ENCODE peak calls at places on chromosomes 6 and 20, in nine cellular contexts. V, Z, O, I, L, P, U, W and C are unnamed samples.

GRCh38 chr20:24950836-24951525 is 1.9 kb downstream of the CST7 start:
- DNase-seq in V (no peak), Z (no peak), O (no peak), I (no peak), L (no peak), P (peak), U (no peak), W (no peak), C (no peak)

GRCh38 chr6:89290401-89291155 is 24.5 kb downstream of the GABRR2 start:
- DNase-seq in V (no peak), Z (no peak), O (no peak), I (no peak), L (no peak), P (no peak), U (no peak), W (no peak), C (no peak)

GRCh38 chr20:51084598-51084997 is 61.7 kb upstream of the KCNG1 start:
- DNase-seq in V (no peak), Z (no peak), O (no peak), I (no peak), L (no peak), P (no peak), U (no peak), W (no peak), C (no peak)

GRCh38 chr20:13821876-13822275 is 37.0 kb downstream of the NDUFAF5 start:
- DNase-seq in V (peak), Z (peak), O (peak), I (no peak), L (peak), P (no peak), U (no peak), W (no peak), C (no peak)

GRCh38 chr6:56570434-56571359 is 72.0 kb downstream of the DST start:
- DNase-seq in V (peak), Z (no peak), O (peak), I (no peak), L (no peak), P (no peak), U (peak), W (no peak), C (no peak)

GRCh38 chr6:163554663-163555062 is 140.1 kb downstream of the QKI start:
- DNase-seq in V (peak), Z (peak), O (peak), I (no peak), L (no peak), P (peak), U (peak), W (no peak), C (no peak)

GRCh38 chr20:23050847-23051627 is 1.6 kb upstream of the THBD start:
- DNase-seq in V (peak), Z (peak), O (peak), I (peak), L (no peak), P (peak), U (peak), W (peak), C (peak)

GRCh38 chr6:121608270-121608669 is 172.8 kb downstream of the GJA1 start:
- DNase-seq in V (peak), Z (no peak), O (no peak), I (no peak), L (no peak), P (no peak), U (no peak), W (no peak), C (no peak)

GRCh38 chr6:131015630-131016263 is 47.3 kb downstream of the EPB41L2 start:
- DNase-seq in V (peak), Z (peak), O (peak), I (peak), L (peak), P (no peak), U (no peak), W (no peak), C (peak)

GRCh38 chr6:31912186-31912585 is 10.3 kb upstream of the ZBTB12 start:
- DNase-seq in V (no peak), Z (no peak), O (no peak), I (no peak), L (no peak), P (no peak), U (no peak), W (no peak), C (no peak)

GRCh38 chr6:127464881-127465459 is 5.8 kb upstream of the KIAA0408 start:
- DNase-seq in V (peak), Z (peak), O (peak), I (peak), L (no peak), P (peak), U (peak), W (peak), C (peak)

GRCh38 chr6:143264996-143265734 is 185.3 kb downstream of the ADAT2 start:
- DNase-seq in V (no peak), Z (no peak), O (no peak), I (no peak), L (no peak), P (no peak), U (no peak), W (no peak), C (no peak)

GRCh38 chr20:33099842-33100538 is 20.5 kb downstream of the BPIFB4 start:
- DNase-seq in V (no peak), Z (peak), O (no peak), I (no peak), L (no peak), P (no peak), U (peak), W (no peak), C (no peak)

GRCh38 chr6:16450285-16450684 is 211.9 kb downstream of the GMPR start:
- DNase-seq in V (peak), Z (no peak), O (peak), I (no peak), L (peak), P (no peak), U (no peak), W (no peak), C (no peak)

GRCh38 chr6:30264731-30265130 is 51.5 kb upstream of the TRIM26 start:
- DNase-seq in V (peak), Z (no peak), O (no peak), I (no peak), L (no peak), P (no peak), U (no peak), W (no peak), C (no peak)
- TF ChIP-seq CTCF in V (no peak), Z (no peak), O (no peak), I (no peak), L (no peak), P (no peak), U (no peak), W (no peak), C (no peak)

DNA sequence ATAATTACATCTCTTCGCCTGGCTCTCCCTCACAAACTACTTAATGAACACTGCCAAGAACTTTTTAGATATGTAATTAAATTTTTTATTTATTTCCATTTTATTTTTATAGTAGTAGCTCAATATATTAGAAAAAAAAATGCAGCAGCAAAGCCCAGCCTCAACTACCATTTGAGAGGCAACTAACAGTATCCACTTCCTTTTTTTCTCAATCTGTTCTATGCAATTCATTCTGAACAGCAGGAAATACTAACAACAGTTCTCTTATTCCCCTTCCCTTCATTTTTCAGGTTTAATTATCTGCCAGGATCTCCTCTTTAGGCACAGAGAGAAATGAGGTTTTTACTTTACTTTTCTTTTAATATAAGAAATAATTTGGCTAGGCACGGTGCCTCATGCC is 112.7 kb downstream of the ZNF217 start:
- DNase-seq in V (no peak), Z (no peak), O (no peak), I (no peak), L (no peak), P (no peak), U (no peak), W (no peak), C (no peak)
- H3K4me3 ChIP-seq in V (no peak), Z (no peak), O (no peak), I (no peak), L (no peak), P (no peak), U (no peak), W (no peak), C (no peak)

GRCh38 chr6:83511901-83512681 is at the start of gene PRSS35:
- DNase-seq in V (peak), Z (peak), O (peak), I (peak), L (no peak), P (peak), U (peak), W (no peak), C (no peak)
- TF ChIP-seq CTCF in V (peak), Z (peak), O (peak), I (peak), L (peak), P (peak), U (peak), W (peak), C (peak)

DNA sequence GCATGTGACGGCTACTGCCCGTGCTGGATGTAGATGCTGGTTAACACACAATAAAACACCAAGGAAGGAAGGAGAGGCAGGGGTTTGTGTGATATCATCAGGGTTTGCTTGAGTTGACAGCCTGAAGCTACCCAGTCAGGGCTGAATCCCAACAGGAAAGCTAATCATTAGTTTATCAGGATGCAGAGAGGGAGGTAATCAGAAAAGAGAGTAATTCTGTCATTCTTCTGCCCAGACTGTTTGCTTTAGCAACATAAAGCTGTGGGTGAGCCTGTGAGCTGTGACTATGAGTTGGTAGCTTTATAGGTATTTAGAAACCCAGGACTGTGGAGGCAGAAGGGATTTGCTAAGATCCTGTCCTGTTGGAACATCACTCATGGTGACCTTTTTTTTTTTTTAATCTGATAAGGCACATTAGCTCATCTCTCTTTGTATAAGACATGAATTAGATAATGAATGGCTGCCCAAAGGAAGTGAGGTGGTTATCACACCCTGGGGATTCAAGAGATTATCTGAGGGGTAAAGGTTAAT is 79.3 kb downstream of the CAP2 start:
- DNase-seq in V (no peak), Z (no peak), O (no peak), I (no peak), L (no peak), P (no peak), U (no peak), W (no peak), C (no peak)
- H3K4me3 ChIP-seq in V (no peak), Z (no peak), O (no peak), I (no peak), L (no peak), P (no peak), U (no peak), W (no peak), C (no peak)

GRCh38 chr6:47646689-47647088 is 51.7 kb upstream of the ADGRF4 start:
- DNase-seq in V (no peak), Z (no peak), O (no peak), I (no peak), L (no peak), P (no peak), U (no peak), W (no peak), C (no peak)
- TF ChIP-seq CTCF in V (no peak), Z (peak), O (no peak), I (no peak), L (no peak), P (no peak), U (no peak), W (no peak), C (no peak)

GRCh38 chr6:99096186-99096585 is 148.4 kb upstream of the FBXL4 start:
- DNase-seq in V (no peak), Z (no peak), O (no peak), I (no peak), L (no peak), P (no peak), U (no peak), W (no peak), C (no peak)
- H3K4me3 ChIP-seq in V (no peak), Z (no peak), O (no peak), I (no peak), L (no peak), P (no peak), U (no peak), W (no peak), C (no peak)

GRCh38 chr6:109396319-109396718 is 14.1 kb upstream of the CD164 start:
- DNase-seq in V (no peak), Z (no peak), O (no peak), I (no peak), L (no peak), P (no peak), U (no peak), W (no peak), C (no peak)

GRCh38 chr6:109393882-109394281 is 11.6 kb upstream of the CD164 start:
- DNase-seq in V (peak), Z (peak), O (no peak), I (no peak), L (no peak), P (no peak), U (no peak), W (no peak), C (no peak)

GRCh38 chr6:109397020-109397419 is 14.8 kb upstream of the CD164 start:
- DNase-seq in V (peak), Z (no peak), O (peak), I (no peak), L (no peak), P (no peak), U (no peak), W (no peak), C (no peak)
- TF ChIP-seq CTCF in V (peak), Z (peak), O (peak), I (peak), L (peak), P (no peak), U (no peak), W (no peak), C (peak)

GRCh38 chr6:43492673-43493072 is 15.3 kb downstream of the TJAP1 start:
- DNase-seq in V (peak), Z (no peak), O (no peak), I (no peak), L (no peak), P (no peak), U (no peak), W (peak), C (peak)
- H3K4me3 ChIP-seq in V (no peak), Z (no peak), O (no peak), I (peak), L (peak), P (no peak), U (no peak), W (peak), C (no peak)

DNA sequence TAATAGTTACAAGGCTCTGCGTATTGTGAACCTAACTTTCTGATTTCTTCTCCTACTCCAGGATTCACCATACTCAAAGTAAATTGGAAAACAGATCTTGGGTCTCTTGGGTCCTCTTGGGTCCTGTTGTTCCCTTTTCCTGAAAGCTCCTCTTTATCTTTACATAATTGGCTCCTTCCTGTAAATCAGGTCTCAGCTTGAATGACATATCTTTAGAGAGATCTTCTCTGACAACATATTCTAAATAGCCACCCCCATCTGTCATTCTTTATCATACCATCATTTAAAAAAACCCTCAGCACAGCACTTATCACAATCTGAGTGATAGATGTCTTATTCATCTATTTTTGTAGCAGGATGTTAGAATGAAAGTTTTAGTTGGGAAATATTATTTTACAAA is 1042.5 kb upstream of the FLRT3 start:
- DNase-seq in V (no peak), Z (no peak), O (no peak), I (no peak), L (no peak), P (no peak), U (no peak), W (no peak), C (no peak)
- TF ChIP-seq CTCF in V (no peak), Z (no peak), O (no peak), I (no peak), L (no peak), P (no peak), U (no peak), W (no peak), C (no peak)